ENCODE peak calls at places on chromosome 13, in six cellular contexts. One of them, this sample, is unnamed.

GRCh38 chr13:36549771-36550170 is 117.5 kb downstream of the CCNA1 start:
- DNase-seq in tibial artery: no peak
- DNase-seq in uterus: no peak
- DNase-seq in cardiac fibroblast: peak
- DNase-seq in mucosa of descending colon: no peak
- DNase-seq in AG09309: no peak
- DNase-seq in this sample: no peak

GRCh38 chr13:87274209-87274819 is 396.9 kb upstream of the SLITRK5 start:
- DNase-seq in tibial artery: no peak
- DNase-seq in mucosa of descending colon: no peak
- DNase-seq in uterus: no peak
- DNase-seq in cardiac fibroblast: peak
- DNase-seq in AG09309: no peak
- DNase-seq in this sample: peak

GRCh38 chr13:44894001-44894770 is 95.1 kb downstream of the NUFIP1 start:
- DNase-seq in uterus: no peak
- DNase-seq in cardiac fibroblast: no peak
- DNase-seq in mucosa of descending colon: no peak
- DNase-seq in AG09309: no peak
- DNase-seq in tibial artery: no peak
- DNase-seq in this sample: no peak

GRCh38 chr13:111663505-111663904 is 343.1 kb downstream of the TEX29 start:
- DNase-seq in tibial artery: no peak
- DNase-seq in mucosa of descending colon: no peak
- DNase-seq in uterus: no peak
- DNase-seq in cardiac fibroblast: no peak
- DNase-seq in AG09309: no peak
- DNase-seq in this sample: no peak

GRCh38 chr13:44300895-44301638 is 72.6 kb upstream of the SERP2 start:
- DNase-seq in cardiac fibroblast: peak
- DNase-seq in AG09309: no peak
- DNase-seq in uterus: peak
- DNase-seq in tibial artery: peak
- DNase-seq in mucosa of descending colon: no peak
- DNase-seq in this sample: peak

GRCh38 chr13:90197722-90198121 is 1149.8 kb upstream of the MIR17HG start:
- DNase-seq in mucosa of descending colon: no peak
- DNase-seq in tibial artery: no peak
- DNase-seq in AG09309: no peak
- DNase-seq in cardiac fibroblast: peak
- DNase-seq in uterus: no peak
- DNase-seq in this sample: peak

GRCh38 chr13:80502359-80502758 is 161.4 kb upstream of the SPRY2 start:
- DNase-seq in mucosa of descending colon: no peak
- DNase-seq in uterus: no peak
- DNase-seq in AG09309: no peak
- DNase-seq in cardiac fibroblast: no peak
- DNase-seq in tibial artery: no peak
- DNase-seq in this sample: no peak

GRCh38 chr13:92806215-92806614 is 420.4 kb upstream of the GPC6 start:
- DNase-seq in tibial artery: no peak
- DNase-seq in mucosa of descending colon: no peak
- DNase-seq in AG09309: no peak
- DNase-seq in cardiac fibroblast: peak
- DNase-seq in uterus: no peak
- DNase-seq in this sample: peak

GRCh38 chr13:50125306-50125555 is 110.0 kb downstream of the KCNRG start:
- DNase-seq in AG09309: no peak
- DNase-seq in uterus: no peak
- DNase-seq in tibial artery: no peak
- DNase-seq in mucosa of descending colon: no peak
- DNase-seq in cardiac fibroblast: no peak
- DNase-seq in this sample: no peak

GRCh38 chr13:114148521-114148855 is 16.1 kb upstream of the RASA3 start:
- DNase-seq in mucosa of descending colon: peak
- DNase-seq in AG09309: no peak
- DNase-seq in cardiac fibroblast: no peak
- DNase-seq in uterus: no peak
- DNase-seq in tibial artery: no peak
- DNase-seq in this sample: no peak

GRCh38 chr13:78657699-78658629 is 991 bp downstream of the OBI1 start:
- DNase-seq in AG09309: no peak
- DNase-seq in cardiac fibroblast: peak
- DNase-seq in uterus: no peak
- DNase-seq in tibial artery: no peak
- DNase-seq in mucosa of descending colon: no peak
- DNase-seq in this sample: peak

GRCh38 chr13:100798739-100799361 is 124.3 kb upstream of the TMTC4 start:
- DNase-seq in mucosa of descending colon: no peak
- DNase-seq in uterus: no peak
- DNase-seq in AG09309: no peak
- DNase-seq in tibial artery: no peak
- DNase-seq in cardiac fibroblast: no peak
- DNase-seq in this sample: no peak

GRCh38 chr13:45393941-45394570 is 24.1 kb downstream of the SLC25A30 start:
- DNase-seq in cardiac fibroblast: peak
- DNase-seq in AG09309: no peak
- DNase-seq in uterus: no peak
- DNase-seq in mucosa of descending colon: no peak
- DNase-seq in tibial artery: no peak
- DNase-seq in this sample: peak

GRCh38 chr13:63481334-63481733 is 2065.7 kb upstream of the PCDH20 start:
- DNase-seq in cardiac fibroblast: peak
- DNase-seq in mucosa of descending colon: no peak
- DNase-seq in tibial artery: no peak
- DNase-seq in AG09309: peak
- DNase-seq in uterus: no peak
- DNase-seq in this sample: peak

GRCh38 chr13:100363351-100363750 is 225.2 kb downstream of the GGACT start:
- DNase-seq in uterus: no peak
- DNase-seq in mucosa of descending colon: no peak
- DNase-seq in tibial artery: no peak
- DNase-seq in AG09309: peak
- DNase-seq in cardiac fibroblast: peak
- DNase-seq in this sample: peak

GRCh38 chr13:92827503-92827902 is 399.1 kb upstream of the GPC6 start:
- DNase-seq in tibial artery: no peak
- DNase-seq in mucosa of descending colon: no peak
- DNase-seq in AG09309: no peak
- DNase-seq in cardiac fibroblast: no peak
- DNase-seq in uterus: no peak
- DNase-seq in this sample: no peak

GRCh38 chr13:102440259-102440936 is 38.5 kb upstream of the FGF14 start:
- DNase-seq in uterus: no peak
- DNase-seq in mucosa of descending colon: peak
- DNase-seq in tibial artery: no peak
- DNase-seq in AG09309: no peak
- DNase-seq in cardiac fibroblast: no peak
- DNase-seq in this sample: peak

GRCh38 chr13:26266311-26266710 is 12.4 kb downstream of the CDK8 start:
- DNase-seq in tibial artery: no peak
- DNase-seq in mucosa of descending colon: no peak
- DNase-seq in cardiac fibroblast: no peak
- DNase-seq in AG09309: no peak
- DNase-seq in uterus: no peak
- DNase-seq in this sample: no peak

GRCh38 chr13:24827799-24828198 is 63.8 kb downstream of the RNF17 start:
- DNase-seq in tibial artery: no peak
- DNase-seq in mucosa of descending colon: no peak
- DNase-seq in AG09309: no peak
- DNase-seq in cardiac fibroblast: no peak
- DNase-seq in uterus: no peak
- DNase-seq in this sample: no peak

GRCh38 chr13:52779028-52779612 is 39.5 kb upstream of the CNMD start:
- DNase-seq in AG09309: no peak
- DNase-seq in mucosa of descending colon: no peak
- DNase-seq in uterus: no peak
- DNase-seq in cardiac fibroblast: no peak
- DNase-seq in tibial artery: no peak
- DNase-seq in this sample: no peak

GRCh38 chr13:46641274-46642081 is 88.5 kb downstream of the LRCH1 start:
- DNase-seq in AG09309: no peak
- DNase-seq in cardiac fibroblast: peak
- DNase-seq in mucosa of descending colon: no peak
- DNase-seq in tibial artery: no peak
- DNase-seq in uterus: no peak
- DNase-seq in this sample: peak

GRCh38 chr13:46637213-46637612 is 84.2 kb downstream of the LRCH1 start:
- DNase-seq in AG09309: no peak
- DNase-seq in uterus: no peak
- DNase-seq in tibial artery: no peak
- DNase-seq in cardiac fibroblast: no peak
- DNase-seq in mucosa of descending colon: no peak
- DNase-seq in this sample: no peak

GRCh38 chr13:46640843-46641242 is 87.9 kb downstream of the LRCH1 start:
- DNase-seq in mucosa of descending colon: no peak
- DNase-seq in AG09309: no peak
- DNase-seq in uterus: no peak
- DNase-seq in cardiac fibroblast: peak
- DNase-seq in tibial artery: no peak
- DNase-seq in this sample: peak

GRCh38 chr13:46638262-46638661 is 85.3 kb downstream of the LRCH1 start:
- DNase-seq in uterus: no peak
- DNase-seq in AG09309: no peak
- DNase-seq in tibial artery: no peak
- DNase-seq in mucosa of descending colon: no peak
- DNase-seq in cardiac fibroblast: no peak
- DNase-seq in this sample: no peak

DNA sequence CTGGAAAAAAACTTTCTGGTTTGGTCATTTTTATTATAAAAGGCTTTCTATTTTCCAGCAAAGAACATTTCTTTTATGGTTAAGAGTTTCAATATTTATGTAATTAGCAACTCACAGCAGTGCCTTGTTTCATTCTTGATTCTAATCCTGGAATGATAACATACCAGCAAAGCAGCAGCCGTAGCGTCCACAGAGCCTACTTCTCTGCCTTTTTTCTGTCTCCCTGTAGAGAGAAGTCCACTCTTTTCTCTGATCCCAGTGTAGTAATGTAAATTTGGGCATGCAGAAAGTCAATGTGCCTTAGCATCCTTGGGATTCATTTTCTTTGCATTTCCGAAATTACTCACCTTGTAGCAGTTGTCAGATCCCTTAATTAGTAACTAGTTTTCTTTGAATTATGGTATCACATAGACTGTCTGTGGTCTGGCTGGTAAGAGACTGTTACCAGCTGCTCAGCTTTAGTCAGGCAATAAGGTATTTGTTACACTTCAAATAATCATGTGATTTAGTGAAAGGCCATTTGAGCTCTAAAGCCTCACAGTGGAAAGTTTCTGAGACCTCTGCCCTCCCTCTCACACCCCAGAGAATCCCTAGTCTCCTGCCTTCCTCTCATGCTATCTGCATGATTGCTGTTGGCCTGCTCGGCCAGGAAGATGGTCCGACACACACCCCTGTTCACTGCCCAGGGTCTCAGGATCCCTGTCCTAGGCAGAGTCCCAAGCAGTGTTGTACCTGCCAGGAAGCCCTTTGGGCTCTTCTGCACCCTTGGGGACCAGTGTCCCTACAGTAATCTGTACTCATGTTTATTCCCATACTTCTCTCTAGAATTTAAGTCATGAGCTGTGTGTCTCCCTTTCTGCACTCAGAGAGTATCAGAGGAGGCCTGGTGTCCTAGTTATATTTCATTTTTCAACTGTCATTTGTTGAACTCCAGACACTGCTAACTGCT is 86.3 kb downstream of the LRCH1 start:
- DNase-seq in AG09309: no peak
- DNase-seq in tibial artery: no peak
- DNase-seq in uterus: no peak
- DNase-seq in mucosa of descending colon: no peak
- DNase-seq in cardiac fibroblast: no peak
- DNase-seq in this sample: peak
- H3K4me3 ChIP-seq in AG09309: no peak
- H3K4me3 ChIP-seq in tibial artery: no peak
- H3K4me3 ChIP-seq in uterus: no peak
- H3K4me3 ChIP-seq in mucosa of descending colon: no peak
- H3K4me3 ChIP-seq in cardiac fibroblast: no peak
- H3K4me3 ChIP-seq in this sample: no peak

GRCh38 chr13:30671271-30671815 is 53.6 kb downstream of the USPL1 start:
- DNase-seq in uterus: no peak
- DNase-seq in mucosa of descending colon: no peak
- DNase-seq in AG09309: no peak
- DNase-seq in cardiac fibroblast: no peak
- DNase-seq in tibial artery: no peak
- DNase-seq in this sample: no peak

GRCh38 chr13:30679483-30680330 is 55.6 kb upstream of the ALOX5AP start:
- DNase-seq in cardiac fibroblast: peak
- DNase-seq in AG09309: no peak
- DNase-seq in uterus: no peak
- DNase-seq in tibial artery: no peak
- DNase-seq in mucosa of descending colon: no peak
- DNase-seq in this sample: peak

GRCh38 chr13:30673669-30674521 is 56.2 kb downstream of the USPL1 start:
- DNase-seq in uterus: peak
- DNase-seq in cardiac fibroblast: peak
- DNase-seq in tibial artery: peak
- DNase-seq in mucosa of descending colon: peak
- DNase-seq in AG09309: peak
- DNase-seq in this sample: peak

GRCh38 chr13:30681489-30682242 is 53.7 kb upstream of the ALOX5AP start:
- DNase-seq in tibial artery: no peak
- DNase-seq in AG09309: peak
- DNase-seq in cardiac fibroblast: peak
- DNase-seq in uterus: no peak
- DNase-seq in mucosa of descending colon: no peak
- DNase-seq in this sample: peak

GRCh38 chr13:30676672-30677071 is 58.7 kb upstream of the ALOX5AP start:
- DNase-seq in tibial artery: no peak
- DNase-seq in uterus: no peak
- DNase-seq in mucosa of descending colon: no peak
- DNase-seq in cardiac fibroblast: peak
- DNase-seq in AG09309: no peak
- DNase-seq in this sample: peak
- TF ChIP-seq CTCF in tibial artery: peak
- TF ChIP-seq CTCF in uterus: no peak
- TF ChIP-seq CTCF in mucosa of descending colon: no peak
- TF ChIP-seq CTCF in cardiac fibroblast: peak
- TF ChIP-seq CTCF in AG09309: peak
- TF ChIP-seq CTCF in this sample: peak

GRCh38 chr13:95553614-95554385 is 1.3 kb downstream of the CLDN10 start:
- DNase-seq in mucosa of descending colon: no peak
- DNase-seq in cardiac fibroblast: peak
- DNase-seq in uterus: no peak
- DNase-seq in AG09309: no peak
- DNase-seq in tibial artery: no peak
- DNase-seq in this sample: no peak
- H3K4me3 ChIP-seq in mucosa of descending colon: no peak
- H3K4me3 ChIP-seq in cardiac fibroblast: no peak
- H3K4me3 ChIP-seq in uterus: no peak
- H3K4me3 ChIP-seq in AG09309: no peak
- H3K4me3 ChIP-seq in tibial artery: no peak
- H3K4me3 ChIP-seq in this sample: no peak

DNA sequence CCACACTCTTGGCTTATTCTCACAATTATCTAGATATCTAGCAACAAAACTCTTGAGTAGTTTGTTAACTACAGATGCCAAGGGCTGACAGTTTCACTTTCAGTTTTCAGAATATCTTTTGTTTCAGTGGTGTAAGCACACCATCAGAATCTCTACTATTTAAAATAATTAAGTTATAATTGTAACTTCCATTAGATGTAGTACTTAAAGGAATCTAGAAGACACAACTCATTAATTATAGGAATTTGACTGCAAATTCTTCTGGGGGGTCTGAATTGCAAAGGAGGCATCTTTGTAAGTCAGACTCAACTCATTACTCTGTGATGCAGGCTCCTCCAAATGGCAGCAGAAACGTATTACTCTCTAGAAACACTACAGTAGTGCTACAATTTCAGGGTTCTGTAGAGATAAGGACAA is 44.9 kb upstream of the USPL1 start:
- DNase-seq in tibial artery: no peak
- DNase-seq in uterus: no peak
- DNase-seq in cardiac fibroblast: peak
- DNase-seq in mucosa of descending colon: no peak
- DNase-seq in AG09309: no peak
- DNase-seq in this sample: peak
- TF ChIP-seq CTCF in tibial artery: peak
- TF ChIP-seq CTCF in uterus: peak
- TF ChIP-seq CTCF in cardiac fibroblast: peak
- TF ChIP-seq CTCF in mucosa of descending colon: no peak
- TF ChIP-seq CTCF in AG09309: peak
- TF ChIP-seq CTCF in this sample: peak

This sample was measured in choroid plexus epithelial cell.